ENCODE peak calls at places on chromosomes 6 and 20, in seven cellular contexts. B, C, Z, K, L, R and U are unnamed samples.
A peak's percentile ranks its signal among the peaks of the same experiment; 100 is the strongest.

GRCh38 chr6:128990349-128990748 is 107.4 kb downstream of the LAMA2 start:
- DNase-seq in B (no peak), C (no peak), Z (no peak), K (no peak), L (no peak), R (no peak), U (no peak)

GRCh38 chr20:44785768-44786167 is 24.6 kb downstream of the RIMS4 start:
- DNase-seq in B (no peak), C (no peak), Z (peak; percentile 16), K (no peak), L (no peak), R (no peak), U (peak; percentile 1)

GRCh38 chr6:40937491-40937890 is 101.5 kb downstream of the UNC5CL start:
- DNase-seq in B (no peak), C (no peak), Z (no peak), K (no peak), L (no peak), R (peak; percentile 65), U (peak; percentile 63)

GRCh38 chr20:49165611-49166010 is 22.5 kb downstream of the STAU1 start:
- DNase-seq in B (no peak), C (no peak), Z (no peak), K (no peak), L (no peak), R (no peak), U (no peak)

GRCh38 chr6:7787137-7787575 is 61.3 kb downstream of the BMP6 start:
- DNase-seq in B (peak; percentile 55), C (no peak), Z (no peak), K (no peak), L (no peak), R (peak; percentile 74), U (peak; percentile 95)

GRCh38 chr20:61333484-61334108 is 81.5 kb downstream of the CDH4 start:
- DNase-seq in B (no peak), C (no peak), Z (no peak), K (no peak), L (no peak), R (no peak), U (no peak)

GRCh38 chr6:83884523-83884922 is 25.0 kb downstream of the CYB5R4 start:
- DNase-seq in B (peak; percentile 25), C (no peak), Z (peak; percentile 72), K (peak; percentile 66), L (peak; percentile 13), R (peak; percentile 58), U (peak; percentile 63)

GRCh38 chr6:84453499-84453898 is 226.1 kb upstream of the CEP162 start:
- DNase-seq in B (no peak), C (no peak), Z (no peak), K (no peak), L (no peak), R (no peak), U (no peak)

GRCh38 chr6:89495961-89496535 is 63.1 kb downstream of the ANKRD6 start:
- DNase-seq in B (no peak), C (no peak), Z (no peak), K (no peak), L (no peak), R (no peak), U (no peak)

GRCh38 chr6:112879920-112880413 is 532.8 kb downstream of the RFPL4B start:
- DNase-seq in B (no peak), C (no peak), Z (peak; percentile 44), K (no peak), L (no peak), R (no peak), U (no peak)

GRCh38 chr20:41454250-41454649 is 87.6 kb upstream of the EMILIN3 start:
- DNase-seq in B (no peak), C (no peak), Z (no peak), K (no peak), L (no peak), R (no peak), U (no peak)

GRCh38 chr20:59163641-59164530 is at the start of gene ZNF831:
- DNase-seq in B (no peak), C (no peak), Z (no peak), K (no peak), L (no peak), R (no peak), U (no peak)

GRCh38 chr6:36336210-36336588 is 489 bp downstream of the BNIP5 start:
- DNase-seq in B (no peak), C (no peak), Z (no peak), K (no peak), L (no peak), R (no peak), U (no peak)

GRCh38 chr6:26113570-26113969 is 26.3 kb downstream of the HFE start:
- DNase-seq in B (no peak), C (no peak), Z (no peak), K (no peak), L (no peak), R (no peak), U (no peak)

GRCh38 chr20:4848041-4848440 is 126.3 kb downstream of the PRND start:
- DNase-seq in B (no peak), C (no peak), Z (no peak), K (no peak), L (no peak), R (no peak), U (no peak)

GRCh38 chr6:17103715-17104114 is 1.9 kb downstream of the STMND1 start:
- DNase-seq in B (no peak), C (no peak), Z (no peak), K (no peak), L (no peak), R (no peak), U (no peak)

GRCh38 chr6:31651602-31652191 is 764 bp downstream of the BAG6 start:
- DNase-seq in B (peak; percentile 79), C (no peak), Z (no peak), K (peak; percentile 46), L (peak; percentile 63), R (peak; percentile 80), U (peak; percentile 72)

GRCh38 chr20:3109350-3110302 is 25.1 kb upstream of the AVP start:
- DNase-seq in B (no peak), C (no peak), Z (no peak), K (no peak), L (no peak), R (no peak), U (peak; percentile 15)

GRCh38 chr6:92201618-92202017 is 1217.7 kb downstream of the EPHA7 start:
- DNase-seq in B (no peak), C (no peak), Z (no peak), K (no peak), L (no peak), R (no peak), U (peak; percentile 10)

GRCh38 chr6:136031982-136032381 is 180.5 kb downstream of the PDE7B start:
- DNase-seq in B (no peak), C (no peak), Z (no peak), K (peak; percentile 20), L (no peak), R (peak; percentile 74), U (peak; percentile 74)

GRCh38 chr20:60512436-60512835 is 554.2 kb downstream of the CDH26 start:
- DNase-seq in B (peak; percentile 12), C (no peak), Z (no peak), K (no peak), L (no peak), R (peak; percentile 63), U (peak; percentile 70)

GRCh38 chr6:139278190-139278589 is 13.6 kb downstream of the TXLNB start:
- DNase-seq in B (no peak), C (no peak), Z (no peak), K (no peak), L (no peak), R (peak; percentile 53), U (no peak)

GRCh38 chr6:170051229-170052172 is 239.4 kb downstream of the DLL1 start:
- DNase-seq in B (no peak), C (no peak), Z (no peak), K (no peak), L (no peak), R (no peak), U (no peak)

GRCh38 chr6:170003027-170003426 is 251.6 kb downstream of the ERMARD start:
- DNase-seq in B (no peak), C (no peak), Z (no peak), K (no peak), L (no peak), R (no peak), U (no peak)

GRCh38 chr6:41719796-41720620 is 15.4 kb downstream of the TFEB start:
- DNase-seq in B (no peak), C (no peak), Z (no peak), K (no peak), L (no peak), R (no peak), U (no peak)

GRCh38 chr20:47326718-47327137 is 29.8 kb downstream of the ZMYND8 start:
- DNase-seq in B (no peak), C (no peak), Z (no peak), K (no peak), L (no peak), R (peak; percentile 85), U (peak; percentile 39)

GRCh38 chr20:57649617-57650015 is 29.4 kb upstream of the ZBP1 start:
- DNase-seq in B (no peak), C (no peak), Z (no peak), K (no peak), L (no peak), R (no peak), U (no peak)